ENCODE peak calls at places on chromosomes 2 and 18, in eight cellular contexts. F is HCT116; I is brain microvascular endothelial cell; C is pancreas; M is endothelial cell of umbilical vein; A is GM23338; Y is CD8-positive, alpha-beta T cell; H is lower lobe of right lung. W is an unnamed sample.
A peak's percentile ranks its signal among the peaks of the same experiment; 100 is the strongest.

GRCh38 chr2:222318026-222318711 is 19.4 kb upstream of the PAX3 start:
- DNase-seq in F (peak; percentile 35), Y (no peak), C (peak; percentile 66), I (peak; percentile 47), M (peak; percentile 76), H (no peak), A (peak; percentile 90), W (peak; percentile 43)

GRCh38 chr2:44579837-44580230 is 218.1 kb downstream of the CAMKMT start:
- DNase-seq in F (no peak), Y (no peak), A (no peak), I (no peak), M (no peak), C (no peak), H (no peak), W (no peak)

GRCh38 chr2:157741819-157742484 is 113.3 kb upstream of the ACVR1C start:
- DNase-seq in M (no peak), Y (peak; percentile 15), I (no peak), C (no peak), H (no peak), A (no peak), F (no peak), W (no peak)

GRCh38 chr18:11276678-11277077 is 127.3 kb upstream of the PIEZO2 start:
- DNase-seq in M (no peak), I (no peak), H (no peak), C (no peak), Y (no peak), A (no peak), F (no peak), W (no peak)

GRCh38 chr2:1598041-1598710 is 146.1 kb downstream of the PXDN start:
- DNase-seq in A (no peak), M (no peak), F (no peak), C (no peak), I (no peak), H (no peak), Y (no peak), W (no peak)

GRCh38 chr2:70552501-70553333 is 909 bp downstream of the TGFA start:
- DNase-seq in I (no peak), M (no peak), A (peak; percentile 52), C (no peak), H (no peak), Y (no peak), F (no peak), W (peak; percentile 54)

GRCh38 chr2:64108842-64109241 is 35.4 kb downstream of the PELI1 start:
- DNase-seq in F (no peak), A (no peak), H (no peak), Y (no peak), M (no peak), I (no peak), C (no peak), W (no peak)

GRCh38 chr2:157185828-157186227 is 71.7 kb upstream of the GALNT5 start:
- DNase-seq in F (no peak), M (no peak), C (no peak), Y (no peak), I (no peak), H (no peak), A (no peak), W (no peak)

GRCh38 chr2:107174126-107174525 is 288.2 kb upstream of the ST6GAL2 start:
- DNase-seq in H (no peak), F (no peak), I (no peak), Y (no peak), M (no peak), C (no peak), A (no peak), W (no peak)

GRCh38 chr2:109448946-109449788 is 164.6 kb downstream of the SEPTIN10 start:
- DNase-seq in A (no peak), M (no peak), F (peak; percentile 8), H (no peak), I (no peak), C (no peak), Y (no peak), W (peak; percentile 6)

GRCh38 chr2:126749537-126749936 is 93.6 kb downstream of the GYPC start:
- DNase-seq in H (no peak), C (no peak), Y (no peak), M (no peak), A (peak; percentile 17), F (no peak), I (no peak), W (peak; percentile 44)

GRCh38 chr2:122168799-122169198 is 413.3 kb downstream of the TSN start:
- DNase-seq in M (no peak), H (no peak), Y (no peak), C (no peak), I (no peak), A (peak; percentile 42), F (no peak), W (no peak)

GRCh38 chr2:26477911-26478253 is at the start of gene OTOF:
- DNase-seq in Y (no peak), A (no peak), I (peak; percentile 37), F (no peak), M (peak; percentile 30), H (no peak), C (peak; percentile 33), W (no peak)

GRCh38 chr2:162934191-162934590 is 95.6 kb upstream of the KCNH7 start:
- DNase-seq in I (no peak), Y (no peak), M (no peak), F (no peak), C (no peak), A (no peak), H (no peak), W (no peak)

GRCh38 chr2:106623424-106623823 is 136.3 kb downstream of the CD8B2 start:
- DNase-seq in M (no peak), I (no peak), Y (no peak), A (no peak), C (no peak), H (no peak), F (no peak), W (no peak)

DNA sequence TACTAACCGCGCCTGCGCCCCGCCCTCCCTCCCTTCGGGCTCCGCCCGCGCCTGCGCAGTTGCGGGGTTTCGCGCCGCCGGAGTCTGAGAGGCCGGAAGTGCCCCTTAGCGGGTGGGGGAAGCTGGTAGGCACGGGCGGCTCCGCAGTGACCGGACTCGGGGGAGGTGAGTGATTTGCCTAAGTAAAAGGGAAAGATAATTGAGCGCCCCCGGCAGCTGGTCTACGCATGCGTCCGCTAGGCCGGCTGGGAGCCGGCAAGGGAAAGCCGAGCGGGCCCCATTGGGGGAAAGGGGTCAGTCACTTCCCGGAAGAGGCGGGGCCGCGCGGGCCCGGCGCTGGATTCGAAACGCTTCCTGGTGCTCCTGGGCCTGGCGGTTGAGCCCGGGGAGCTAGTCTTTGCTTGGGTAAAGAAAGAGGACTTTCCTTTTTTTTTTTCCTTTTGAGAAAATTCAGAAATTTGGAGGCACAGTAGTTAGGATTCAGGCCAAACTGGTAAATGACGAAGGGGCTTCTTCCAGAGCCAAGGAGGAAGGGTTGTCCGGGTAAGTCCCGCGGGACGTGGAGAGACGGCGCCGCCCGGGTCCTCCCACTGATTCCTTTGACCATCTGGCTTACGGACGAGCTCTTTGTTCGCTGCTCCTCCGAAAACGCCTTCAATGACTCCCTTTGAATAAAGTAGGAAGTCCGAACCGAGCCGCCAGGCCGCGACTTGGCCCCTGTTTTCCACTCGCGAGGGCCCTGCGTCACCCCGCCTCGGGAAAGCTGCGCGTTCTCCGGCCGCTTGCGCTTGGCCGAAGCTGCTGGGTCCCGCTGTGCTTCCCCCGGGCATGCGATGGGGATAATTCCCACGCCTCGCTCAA is at the start of the genes GEN1 and SMC6:
- DNase-seq in H (peak; percentile 93), Y (peak; percentile 90), A (peak; percentile 91), C (peak; percentile 96), I (peak; percentile 78), M (peak; percentile 94), F (peak; percentile 81), W (peak; percentile 88)
- H3K4me3 ChIP-seq in H (peak within 1 kb of the TSS; percentile 91), Y (peak within 1 kb of the TSS; percentile 87), A (peak within 1 kb of the TSS; percentile 85), C (peak within 1 kb of the TSS; percentile 99), I (peak within 1 kb of the TSS; percentile 90), M (peak within 1 kb of the TSS; percentile 96), F (peak within 1 kb of the TSS; percentile 91), W (peak within 1 kb of the TSS; percentile 92)

GRCh38 chr18:79952457-79952995 is 1.1 kb upstream of the SLC66A2 start:
- DNase-seq in C (no peak), H (peak; percentile 48), A (no peak), I (no peak), Y (no peak), F (no peak), M (no peak), W (no peak)
- H3K4me3 ChIP-seq in C (peak overlapping the region; percentile 93), H (peak overlapping the region; percentile 89), A (peak overlapping the region; percentile 66), I (peak overlapping the region; percentile 66), Y (peak overlapping the region; percentile 69), F (peak overlapping the region; percentile 54), M (peak overlapping the region; percentile 96), W (peak overlapping the region; percentile 59)

GRCh38 chr18:24398515-24398914 is 891 bp upstream of the OSBPL1A start:
- DNase-seq in I (peak; percentile 20), F (peak; percentile 45), C (no peak), M (no peak), Y (no peak), H (no peak), A (peak; percentile 39), W (no peak)

GRCh38 chr18:24395049-24395780 is 2.4 kb downstream of the OSBPL1A start:
- DNase-seq in H (no peak), Y (no peak), C (no peak), A (no peak), I (no peak), F (no peak), M (no peak), W (no peak)

GRCh38 chr18:24397694-24398365 is at the start of gene OSBPL1A:
- DNase-seq in I (peak; percentile 77), H (peak; percentile 97), Y (peak; percentile 64), M (peak; percentile 95), C (peak; percentile 97), F (peak; percentile 91), A (peak; percentile 99), W (peak; percentile 63)

GRCh38 chr18:24397131-24397693 is 412 bp downstream of the OSBPL1A start:
- DNase-seq in A (peak; percentile 70), Y (no peak), F (peak; percentile 45), I (peak; percentile 63), H (peak; percentile 73), C (no peak), M (peak; percentile 86), W (peak; percentile 41)

DNA sequence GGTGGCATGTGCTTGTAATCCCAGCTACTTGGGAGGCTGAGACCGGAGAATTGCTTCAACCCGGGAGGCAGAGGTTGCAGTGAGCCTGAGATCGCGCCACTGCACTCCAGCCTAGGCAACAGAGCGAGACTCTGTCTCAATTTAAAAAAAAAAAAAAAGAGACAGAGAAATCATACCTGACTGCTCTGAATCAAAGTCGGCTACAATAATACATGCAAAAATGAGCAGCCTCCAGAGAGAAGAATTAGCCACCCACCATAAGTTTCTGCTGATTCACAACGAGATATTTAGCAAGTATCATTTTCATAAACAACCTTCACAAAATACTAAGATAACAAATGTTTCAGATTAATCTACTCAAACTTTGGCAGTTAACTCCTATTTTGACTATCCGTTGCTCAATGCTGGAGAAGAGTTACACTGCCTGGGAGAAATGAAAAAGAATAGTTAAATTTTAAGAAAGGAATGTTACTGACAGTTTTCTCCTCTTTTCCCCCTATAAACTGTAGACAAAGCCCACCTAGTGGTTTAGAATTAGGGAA is 1.5 kb downstream of the OSBPL1A start:
- DNase-seq in C (no peak), I (no peak), M (no peak), Y (no peak), A (no peak), F (no peak), H (no peak), W (no peak)
- H3K4me3 ChIP-seq in C (no peak overlapping the region), I (peak overlapping the region; percentile 84), M (no peak overlapping the region), Y (no peak overlapping the region), A (peak overlapping the region; percentile 58), F (no peak overlapping the region), H (peak overlapping the region; percentile 70), W (no peak overlapping the region)

DNA sequence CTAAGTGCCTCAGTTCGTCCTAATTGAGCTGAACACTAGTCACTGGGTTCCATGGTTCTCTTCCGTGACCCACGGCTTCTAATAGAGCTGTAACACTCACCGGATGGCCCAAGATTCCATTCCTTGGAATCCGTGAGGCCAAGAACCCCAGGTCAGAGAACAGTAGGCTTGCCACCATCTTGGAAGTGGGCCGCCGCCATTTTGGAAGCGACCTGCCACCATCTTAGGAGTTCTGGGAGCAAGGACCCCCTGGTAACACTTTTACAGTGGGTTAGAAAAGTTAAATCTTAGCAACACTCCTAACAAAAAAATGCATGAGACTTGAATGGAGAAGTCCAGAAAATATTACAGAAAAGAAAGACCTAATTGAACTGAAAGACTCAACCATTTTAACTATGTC is 84.5 kb downstream of the TMEM18 start:
- DNase-seq in I (no peak), Y (no peak), H (no peak), A (no peak), F (no peak), M (no peak), C (no peak), W (no peak)
- H3K4me3 ChIP-seq in I (no peak overlapping the region), Y (no peak overlapping the region), H (no peak overlapping the region), A (no peak overlapping the region), F (no peak overlapping the region), M (no peak overlapping the region), C (no peak overlapping the region), W (no peak overlapping the region)

W was measured in Jurkat, Clone E6-1.